ENCODE peak calls at places on chromosomes 4 and X, in nine cellular contexts. L, X, N, B, Q, A, Z, O and J are unnamed samples.

GRCh38 chr4:107891299-107891698 is 40.0 kb upstream of the CYP2U1 start:
- DNase-seq in L (no peak), X (no peak), N (no peak), B (no peak), Q (no peak), A (no peak), Z (no peak), O (no peak), J (no peak)

GRCh38 chrX:32774966-32775365 is 436.4 kb downstream of the DMD start:
- DNase-seq in L (no peak), X (no peak), N (no peak), B (no peak), Q (no peak), A (no peak), Z (no peak), O (no peak), J (no peak)

GRCh38 chr4:107270614-107271013 is 234.5 kb upstream of the DKK2 start:
- DNase-seq in L (no peak), X (no peak), N (no peak), B (no peak), Q (no peak), A (no peak), Z (no peak), O (no peak), J (no peak)

GRCh38 chr4:115360441-115360840 is 247.0 kb upstream of the NDST4 start:
- DNase-seq in L (no peak), X (no peak), N (no peak), B (no peak), Q (no peak), A (no peak), Z (no peak), O (no peak), J (no peak)

GRCh38 chrX:13376857-13377441 is 57.1 kb upstream of the ATXN3L start:
- DNase-seq in L (no peak), X (no peak), N (peak), B (no peak), Q (no peak), A (no peak), Z (peak), O (no peak), J (no peak)

GRCh38 chr4:86185659-86186058 is 174.2 kb downstream of the MAPK10 start:
- DNase-seq in L (no peak), X (no peak), N (no peak), B (no peak), Q (no peak), A (no peak), Z (no peak), O (no peak), J (no peak)

GRCh38 chr4:5205981-5206380 is 154.7 kb downstream of the STK32B start:
- DNase-seq in L (no peak), X (no peak), N (no peak), B (no peak), Q (no peak), A (no peak), Z (no peak), O (no peak), J (no peak)

GRCh38 chr4:142347241-142347640 is 498.9 kb downstream of the INPP4B start:
- DNase-seq in L (no peak), X (no peak), N (peak), B (no peak), Q (no peak), A (no peak), Z (no peak), O (no peak), J (no peak)

GRCh38 chr4:1201851-1202525 is 29.6 kb upstream of the SPON2 start:
- DNase-seq in L (peak), X (no peak), N (no peak), B (peak), Q (no peak), A (peak), Z (no peak), O (no peak), J (peak)

GRCh38 chr4:69781458-69782418 is 21.3 kb upstream of the SULT1B1 start:
- DNase-seq in L (no peak), X (no peak), N (no peak), B (no peak), Q (peak), A (no peak), Z (no peak), O (no peak), J (peak)

GRCh38 chr4:157819693-157820464 is 352.9 kb downstream of the GASK1B start:
- DNase-seq in L (no peak), X (no peak), N (no peak), B (no peak), Q (peak), A (no peak), Z (no peak), O (no peak), J (no peak)

GRCh38 chr4:102352774-102353173 is 7.5 kb upstream of the SLC39A8 start:
- DNase-seq in L (no peak), X (no peak), N (no peak), B (no peak), Q (no peak), A (no peak), Z (no peak), O (no peak), J (no peak)

GRCh38 chrX:15233416-15234015 is 36.4 kb downstream of the ASB9 start:
- DNase-seq in L (no peak), X (no peak), N (no peak), B (no peak), Q (no peak), A (no peak), Z (no peak), O (no peak), J (no peak)

GRCh38 chr4:101806914-101807313 is 16.4 kb downstream of the BANK1 start:
- DNase-seq in L (no peak), X (no peak), N (peak), B (no peak), Q (no peak), A (no peak), Z (peak), O (no peak), J (no peak)

GRCh38 chrX:154516655-154517100 is 646 bp upstream of the FAM3A start:
- DNase-seq in L (no peak), X (no peak), N (peak), B (no peak), Q (no peak), A (no peak), Z (no peak), O (no peak), J (no peak)

GRCh38 chr4:478373-478772 is 20.6 kb downstream of the ZNF721 start:
- DNase-seq in L (no peak), X (no peak), N (peak), B (no peak), Q (no peak), A (no peak), Z (no peak), O (no peak), J (no peak)

GRCh38 chr4:185708348-185708747 is 103.6 kb downstream of the SORBS2 start:
- DNase-seq in L (no peak), X (no peak), N (peak), B (no peak), Q (no peak), A (no peak), Z (no peak), O (no peak), J (no peak)

GRCh38 chr4:80322716-80323115 is 12.8 kb upstream of the CFAP299 start:
- DNase-seq in L (no peak), X (no peak), N (peak), B (no peak), Q (no peak), A (no peak), Z (no peak), O (no peak), J (no peak)

GRCh38 chr4:80154547-80154933 is 42.8 kb upstream of the PRDM8 start:
- DNase-seq in L (no peak), X (no peak), N (peak), B (no peak), Q (no peak), A (no peak), Z (no peak), O (no peak), J (no peak)

GRCh38 chr4:64489628-64490027 is 80.4 kb upstream of the TECRL start:
- DNase-seq in L (no peak), X (no peak), N (no peak), B (no peak), Q (no peak), A (no peak), Z (no peak), O (no peak), J (no peak)